ENCODE peak calls at places on chromosomes 2 and 18, in four cellular contexts. Y, Q, M and L are unnamed samples.

GRCh38 chr2:74223941-74224770 is 25.7 kb downstream of the MTHFD2 start:
- DNase-seq in Y (no peak), M (peak), Q (no peak), L (no peak)

GRCh38 chr18:32893915-32894314 is 121.1 kb upstream of the KLHL14 start:
- DNase-seq in M (no peak), Q (no peak), Y (no peak), L (no peak)

GRCh38 chr18:57895182-57895581 is 92.1 kb upstream of the ATP8B1 start:
- DNase-seq in Y (no peak), Q (no peak), M (no peak), L (no peak)

GRCh38 chr2:47307066-47307465 is 95.9 kb upstream of the MSH2 start:
- DNase-seq in Q (no peak), Y (no peak), M (peak), L (peak)

GRCh38 chr2:121298476-121298875 is 13.5 kb upstream of the TFCP2L1 start:
- DNase-seq in Q (no peak), M (no peak), Y (no peak), L (no peak)

GRCh38 chr2:72148975-72149555 is 1.4 kb upstream of the CYP26B1 start:
- DNase-seq in Y (peak), Q (no peak), M (peak), L (no peak)

GRCh38 chr2:94871226-94872087 is at the start of gene TEKT4:
- DNase-seq in M (no peak), Y (peak), Q (no peak), L (no peak)

GRCh38 chr18:12038082-12038660 is 55.5 kb upstream of the ANKRD62 start:
- DNase-seq in Y (no peak), Q (no peak), M (no peak), L (peak)

GRCh38 chr2:205730701-205731271 is 48.5 kb downstream of the NRP2 start:
- DNase-seq in Q (no peak), M (peak), Y (no peak), L (no peak)

GRCh38 chr2:19358242-19359020 is at the start of gene OSR1:
- DNase-seq in Q (peak), Y (no peak), M (peak), L (no peak)

GRCh38 chr2:54768772-54769428 is 45.4 kb downstream of the EML6 start:
- DNase-seq in M (no peak), Y (no peak), Q (no peak), L (no peak)

GRCh38 chr2:48380989-48381625 is 148.8 kb upstream of the STON1 start:
- DNase-seq in Q (no peak), M (peak), Y (no peak), L (no peak)

GRCh38 chr2:161424992-161425391 is 8.9 kb downstream of the TBR1 start:
- DNase-seq in Q (no peak), M (no peak), Y (no peak), L (no peak)

GRCh38 chr2:180739070-180739469 is 241.3 kb upstream of the UBE2E3 start:
- DNase-seq in M (no peak), Y (no peak), Q (no peak), L (no peak)

GRCh38 chr2:148653437-148653836 is 8.9 kb downstream of the EPC2 start:
- DNase-seq in Q (no peak), M (peak), Y (no peak), L (no peak)

GRCh38 chr2:9830685-9831410 is 12.4 kb upstream of the TAF1B start:
- DNase-seq in Q (no peak), Y (no peak), M (no peak), L (peak)

GRCh38 chr18:55018602-55019001 is 59.3 kb upstream of the CCDC68 start:
- DNase-seq in M (peak), Y (no peak), Q (no peak), L (no peak)

GRCh38 chr2:143965493-143966164 is 554.3 kb downstream of the ZEB2 start:
- DNase-seq in M (no peak), Y (no peak), Q (no peak), L (no peak)

GRCh38 chr2:41540268-41540963 is 507.4 kb upstream of the PKDCC start:
- DNase-seq in Q (no peak), Y (no peak), M (no peak), L (no peak)

GRCh38 chr2:41722668-41723369 is 325.0 kb upstream of the PKDCC start:
- DNase-seq in Q (peak), Y (no peak), M (peak), L (no peak)

GRCh38 chr2:235497096-235497495 is 3.3 kb downstream of the AGAP1 start:
- DNase-seq in Q (no peak), Y (no peak), M (no peak), L (no peak)

GRCh38 chr2:41127351-41127750 is 675.5 kb upstream of the SLC8A1 start:
- DNase-seq in Y (no peak), M (no peak), Q (no peak), L (no peak)

GRCh38 chr2:217393585-217394032 is 533.7 kb upstream of the TNP1 start:
- DNase-seq in M (peak), Y (no peak), Q (no peak), L (no peak)

GRCh38 chr2:108267117-108267516 is 21.6 kb upstream of the SULT1C2 start:
- DNase-seq in Y (no peak), M (peak), Q (no peak), L (no peak)

GRCh38 chr2:197010200-197011020 is 83.9 kb upstream of the PGAP1 start:
- DNase-seq in Y (no peak), M (no peak), Q (no peak), L (peak)

GRCh38 chr2:37378411-37378810 is 34.0 kb downstream of the QPCT start:
- DNase-seq in Q (no peak), Y (no peak), M (peak), L (no peak)

GRCh38 chr18:51068111-51068510 is 38.1 kb downstream of the SMAD4 start:
- DNase-seq in M (peak), Q (no peak), Y (no peak), L (no peak)

GRCh38 chr2:164677271-164677670 is 56.0 kb upstream of the GRB14 start:
- DNase-seq in M (no peak), Q (no peak), Y (no peak), L (no peak)

GRCh38 chr2:190352668-190353536 is 9.5 kb downstream of the INPP1 start:
- DNase-seq in Y (no peak), M (no peak), Q (peak), L (peak)

GRCh38 chr2:98734823-98735260 is 3.9 kb upstream of the MGAT4A start:
- DNase-seq in M (no peak), Y (no peak), Q (no peak), L (no peak)